ENCODE peak calls at places on chromosomes 6 and 20, in four cellular contexts. One of them, this sample, is unnamed.

GRCh38 chr20:45987108-45987780 is 15.2 kb upstream of the ZNF335 start:
- DNase-seq in germinal center: peak
- DNase-seq in GM23248: peak
- DNase-seq in activated CD8-positive, alpha-beta T cell treated with anti-CD3 and anti-CD28 coated beads, Interleukin-2, amount 10 ng/mL, durations not matched to agents 7 days and 5 days: peak
- DNase-seq in this sample: peak

GRCh38 chr20:13533946-13534345 is 104.8 kb downstream of the TASP1 start:
- DNase-seq in GM23248: no peak
- DNase-seq in germinal center: no peak
- DNase-seq in activated CD8-positive, alpha-beta T cell treated with anti-CD3 and anti-CD28 coated beads, Interleukin-2, amount 10 ng/mL, durations not matched to agents 7 days and 5 days: no peak
- DNase-seq in this sample: no peak

GRCh38 chr6:140921366-140922226 is 1211.1 kb upstream of the GJE1 start:
- DNase-seq in GM23248: peak
- DNase-seq in germinal center: no peak
- DNase-seq in activated CD8-positive, alpha-beta T cell treated with anti-CD3 and anti-CD28 coated beads, Interleukin-2, amount 10 ng/mL, durations not matched to agents 7 days and 5 days: no peak
- DNase-seq in this sample: no peak

GRCh38 chr6:155197947-155198346 is 65.9 kb upstream of the CLDN20 start:
- DNase-seq in germinal center: no peak
- DNase-seq in GM23248: no peak
- DNase-seq in activated CD8-positive, alpha-beta T cell treated with anti-CD3 and anti-CD28 coated beads, Interleukin-2, amount 10 ng/mL, durations not matched to agents 7 days and 5 days: no peak
- DNase-seq in this sample: no peak

GRCh38 chr6:116115781-116116180 is 10.2 kb downstream of the COL10A1 start:
- DNase-seq in activated CD8-positive, alpha-beta T cell treated with anti-CD3 and anti-CD28 coated beads, Interleukin-2, amount 10 ng/mL, durations not matched to agents 7 days and 5 days: no peak
- DNase-seq in GM23248: peak
- DNase-seq in germinal center: no peak
- DNase-seq in this sample: no peak

GRCh38 chr6:32554269-32554919 is 24.3 kb upstream of the HLA-DRB5 start:
- DNase-seq in activated CD8-positive, alpha-beta T cell treated with anti-CD3 and anti-CD28 coated beads, Interleukin-2, amount 10 ng/mL, durations not matched to agents 7 days and 5 days: no peak
- DNase-seq in germinal center: no peak
- DNase-seq in GM23248: no peak
- DNase-seq in this sample: no peak

GRCh38 chr6:73579851-73580246 is 59.0 kb upstream of the EEF1A1 start:
- DNase-seq in activated CD8-positive, alpha-beta T cell treated with anti-CD3 and anti-CD28 coated beads, Interleukin-2, amount 10 ng/mL, durations not matched to agents 7 days and 5 days: no peak
- DNase-seq in GM23248: peak
- DNase-seq in germinal center: no peak
- DNase-seq in this sample: no peak

GRCh38 chr6:140441256-140441655 is 1066.8 kb upstream of the CITED2 start:
- DNase-seq in germinal center: no peak
- DNase-seq in activated CD8-positive, alpha-beta T cell treated with anti-CD3 and anti-CD28 coated beads, Interleukin-2, amount 10 ng/mL, durations not matched to agents 7 days and 5 days: no peak
- DNase-seq in GM23248: peak
- DNase-seq in this sample: no peak

GRCh38 chr6:113616875-113617274 is 240.3 kb upstream of the MARCKS start:
- DNase-seq in activated CD8-positive, alpha-beta T cell treated with anti-CD3 and anti-CD28 coated beads, Interleukin-2, amount 10 ng/mL, durations not matched to agents 7 days and 5 days: no peak
- DNase-seq in germinal center: no peak
- DNase-seq in GM23248: no peak
- DNase-seq in this sample: no peak

GRCh38 chr6:112038268-112038667 is 15.6 kb upstream of the CCN6 start:
- DNase-seq in activated CD8-positive, alpha-beta T cell treated with anti-CD3 and anti-CD28 coated beads, Interleukin-2, amount 10 ng/mL, durations not matched to agents 7 days and 5 days: no peak
- DNase-seq in germinal center: no peak
- DNase-seq in GM23248: peak
- DNase-seq in this sample: no peak

GRCh38 chr20:61436674-61437279 is 184.7 kb downstream of the CDH4 start:
- DNase-seq in germinal center: no peak
- DNase-seq in activated CD8-positive, alpha-beta T cell treated with anti-CD3 and anti-CD28 coated beads, Interleukin-2, amount 10 ng/mL, durations not matched to agents 7 days and 5 days: no peak
- DNase-seq in GM23248: peak
- DNase-seq in this sample: no peak

GRCh38 chr6:16585805-16586204 is 175.5 kb downstream of the ATXN1 start:
- DNase-seq in activated CD8-positive, alpha-beta T cell treated with anti-CD3 and anti-CD28 coated beads, Interleukin-2, amount 10 ng/mL, durations not matched to agents 7 days and 5 days: no peak
- DNase-seq in germinal center: no peak
- DNase-seq in GM23248: no peak
- DNase-seq in this sample: no peak

GRCh38 chr6:3366596-3367413 is 90.0 kb downstream of the SLC22A23 start:
- DNase-seq in GM23248: no peak
- DNase-seq in germinal center: no peak
- DNase-seq in activated CD8-positive, alpha-beta T cell treated with anti-CD3 and anti-CD28 coated beads, Interleukin-2, amount 10 ng/mL, durations not matched to agents 7 days and 5 days: no peak
- DNase-seq in this sample: no peak